ENCODE peak calls at places on chromosomes 12 and 14, in eight cellular contexts. M, C, T, S, H, K, U and F are unnamed samples.

GRCh38 chr14:23829736-23830474 is 123.7 kb upstream of the DHRS4 start:
- DNase-seq in M (peak; percentile 68), C (peak; percentile 87), T (no peak), S (peak; percentile 91), H (no peak), K (no peak), U (no peak), F (peak; percentile 43)

GRCh38 chr12:125533434-125534029 is 468.3 kb downstream of the AACS start:
- DNase-seq in M (no peak), C (peak; percentile 13), T (peak; percentile 21), S (no peak), H (no peak), K (peak; percentile 69), U (no peak), F (peak; percentile 25)

GRCh38 chr14:105168979-105169507 is 467 bp upstream of the JAG2 start:
- DNase-seq in M (peak; percentile 15), C (peak; percentile 84), T (no peak), S (no peak), H (peak; percentile 76), K (no peak), U (no peak), F (no peak)

GRCh38 chr14:57987596-57988300 is 121.9 kb upstream of the SLC35F4 start:
- DNase-seq in M (no peak), C (no peak), T (no peak), S (no peak), H (no peak), K (no peak), U (no peak), F (no peak)

GRCh38 chr14:64789696-64790095 is 85.5 kb downstream of the PLEKHG3 start:
- DNase-seq in M (no peak), C (no peak), T (no peak), S (no peak), H (no peak), K (no peak), U (no peak), F (no peak)

GRCh38 chr14:92597873-92598548 is 84.4 kb downstream of the RIN3 start:
- DNase-seq in M (no peak), C (no peak), T (no peak), S (no peak), H (peak; percentile 37), K (no peak), U (no peak), F (no peak)

GRCh38 chr12:110289021-110289710 is 8.1 kb downstream of the ATP2A2 start:
- DNase-seq in M (no peak), C (no peak), T (no peak), S (no peak), H (no peak), K (no peak), U (no peak), F (no peak)

GRCh38 chr12:57342207-57342691 is 88.6 kb downstream of the R3HDM2 start:
- DNase-seq in M (no peak), C (no peak), T (no peak), S (no peak), H (no peak), K (peak; percentile 65), U (no peak), F (no peak)

GRCh38 chr14:60257862-60258261 is 8.8 kb downstream of the PPM1A start:
- DNase-seq in M (no peak), C (no peak), T (no peak), S (no peak), H (no peak), K (no peak), U (no peak), F (no peak)

GRCh38 chr14:106831322-106831720 is 1304.9 kb downstream of the TMEM121 start:
- DNase-seq in M (no peak), C (no peak), T (peak; percentile 74), S (no peak), H (peak; percentile 77), K (no peak), U (no peak), F (peak; percentile 66)

GRCh38 chr14:39974036-39974435 is 541.8 kb upstream of the FBXO33 start:
- DNase-seq in M (no peak), C (no peak), T (no peak), S (no peak), H (no peak), K (no peak), U (no peak), F (no peak)

GRCh38 chr12:47828967-47829482 is 9.3 kb upstream of the HDAC7 start:
- DNase-seq in M (no peak), C (peak; percentile 65), T (no peak), S (peak; percentile 90), H (no peak), K (no peak), U (no peak), F (peak; percentile 82)

GRCh38 chr14:58198086-58198485 is 1.9 kb upstream of the ACTR10 start:
- DNase-seq in M (no peak), C (no peak), T (no peak), S (no peak), H (no peak), K (no peak), U (no peak), F (no peak)

GRCh38 chr12:3453947-3454675 is 36.9 kb upstream of the PRMT8 start:
- DNase-seq in M (no peak), C (peak; percentile 8), T (no peak), S (peak; percentile 52), H (no peak), K (no peak), U (no peak), F (no peak)

GRCh38 chr12:43063642-43064041 is 474.1 kb upstream of the PRICKLE1 start:
- DNase-seq in M (no peak), C (no peak), T (no peak), S (peak; percentile 34), H (no peak), K (no peak), U (no peak), F (no peak)

GRCh38 chr12:57096748-57097553 is 8.0 kb downstream of the NAB2 start:
- DNase-seq in M (no peak), C (no peak), T (no peak), S (no peak), H (no peak), K (no peak), U (no peak), F (no peak)

GRCh38 chr12:32080435-32080834 is 26.2 kb upstream of the BICD1 start:
- DNase-seq in M (no peak), C (no peak), T (no peak), S (no peak), H (no peak), K (no peak), U (no peak), F (no peak)

GRCh38 chr12:130838951-130839769 is at the start of gene STX2:
- DNase-seq in M (peak; percentile 70), C (peak; percentile 85), T (peak; percentile 90), S (peak; percentile 98), H (peak; percentile 95), K (peak; percentile 83), U (peak; percentile 16), F (peak; percentile 89)

GRCh38 chr14:95220663-95221231 is 63.4 kb upstream of the DICER1 start:
- DNase-seq in M (no peak), C (no peak), T (no peak), S (no peak), H (no peak), K (no peak), U (no peak), F (no peak)

GRCh38 chr12:88247241-88247643 is 105.1 kb downstream of the TMTC3 start:
- DNase-seq in M (no peak), C (peak; percentile 24), T (no peak), S (peak; percentile 71), H (no peak), K (no peak), U (no peak), F (no peak)

GRCh38 chr12:43795716-43796282 is 10.3 kb downstream of the TWF1 start:
- DNase-seq in M (no peak), C (no peak), T (no peak), S (no peak), H (no peak), K (no peak), U (no peak), F (no peak)

GRCh38 chr14:28767239-28767850 is 758 bp downstream of the FOXG1 start:
- DNase-seq in M (no peak), C (no peak), T (no peak), S (no peak), H (no peak), K (no peak), U (no peak), F (no peak)

GRCh38 chr12:57088442-57089258 is at the start of gene NAB2:
- DNase-seq in M (peak; percentile 89), C (peak; percentile 93), T (peak; percentile 90), S (peak; percentile 94), H (peak; percentile 90), K (peak; percentile 87), U (peak; percentile 79), F (peak; percentile 96)

GRCh38 chr12:116157845-116158267 is 119.6 kb downstream of the MED13L start:
- DNase-seq in M (no peak), C (peak; percentile 69), T (no peak), S (no peak), H (no peak), K (no peak), U (no peak), F (no peak)

GRCh38 chr12:54891717-54892478 is 37.6 kb downstream of the MUCL1 start:
- DNase-seq in M (no peak), C (no peak), T (no peak), S (no peak), H (no peak), K (no peak), U (no peak), F (peak; percentile 42)

GRCh38 chr14:36785511-36785910 is 123.9 kb downstream of the PAX9 start:
- DNase-seq in M (no peak), C (no peak), T (no peak), S (no peak), H (no peak), K (no peak), U (no peak), F (no peak)

GRCh38 chr14:99579903-99580570 is 24.0 kb downstream of the CCDC85C start:
- DNase-seq in M (no peak), C (peak; percentile 54), T (no peak), S (peak; percentile 56), H (no peak), K (no peak), U (no peak), F (peak; percentile 88)

GRCh38 chr12:94644622-94645021 is 5.7 kb downstream of the TMCC3 start:
- DNase-seq in M (no peak), C (peak; percentile 82), T (no peak), S (no peak), H (no peak), K (no peak), U (no peak), F (no peak)

GRCh38 chr14:105207460-105207901 is 26.4 kb upstream of the NUDT14 start:
- DNase-seq in M (no peak), C (no peak), T (no peak), S (no peak), H (no peak), K (no peak), U (no peak), F (no peak)

GRCh38 chr14:85333313-85333712 is 196.6 kb upstream of the FLRT2 start:
- DNase-seq in M (peak; percentile 68), C (peak; percentile 49), T (no peak), S (peak; percentile 58), H (no peak), K (no peak), U (no peak), F (no peak)

GRCh38 chr14:66288511-66288910 is 197.7 kb upstream of the CCDC196 start:
- DNase-seq in M (no peak), C (no peak), T (no peak), S (peak; percentile 10), H (no peak), K (no peak), U (no peak), F (no peak)

GRCh38 chr14:50021261-50021660 is 95.1 kb downstream of the VCPKMT start:
- DNase-seq in M (no peak), C (no peak), T (no peak), S (no peak), H (no peak), K (no peak), U (no peak), F (no peak)

GRCh38 chr12:51163795-51164194 is 9.1 kb downstream of the TFCP2 start:
- DNase-seq in M (no peak), C (no peak), T (no peak), S (no peak), H (peak; percentile 5), K (no peak), U (no peak), F (no peak)

GRCh38 chr14:53470351-53471043 is 317.4 kb upstream of the DDHD1 start:
- DNase-seq in M (no peak), C (no peak), T (no peak), S (peak; percentile 26), H (no peak), K (no peak), U (no peak), F (no peak)